ENCODE peak calls at places on chromosomes 12 and 14, in nine cellular contexts. E is NCI-H1417, M is GM23248, W is GOT3, H is astrocyte of the spinal cord, I is adipocyte, Y is hepatocyte, S is NCI-H2081, R is left lobe of liver. P is an unnamed sample.
A peak's percentile ranks its signal among the peaks of the same experiment; 100 is the strongest.

GRCh38 chr12:21677622-21678277 is 20.1 kb upstream of the LDHB start:
- DNase-seq in E (no peak), M (no peak), W (no peak), H (no peak), I (no peak), Y (no peak), S (no peak), R (no peak), P (no peak)

GRCh38 chr14:103541944-103542544 is 13.0 kb downstream of the TRMT61A start:
- DNase-seq in E (no peak), M (no peak), W (no peak), H (no peak), I (no peak), Y (no peak), S (no peak), R (no peak), P (no peak)

GRCh38 chr14:58572092-58572853 is 65.5 kb upstream of the DACT1 start:
- DNase-seq in E (no peak), M (peak; percentile 82), W (no peak), H (peak; percentile 44), I (peak; percentile 64), Y (peak; percentile 61), S (no peak), R (no peak), P (peak; percentile 39)

GRCh38 chr12:121762269-121762668 is 31.2 kb downstream of the RHOF start:
- DNase-seq in E (no peak), M (no peak), W (no peak), H (no peak), I (no peak), Y (no peak), S (no peak), R (no peak), P (peak; percentile 49)

GRCh38 chr12:100706029-100706428 is 88.5 kb upstream of the ANO4 start:
- DNase-seq in E (peak; percentile 95), M (peak; percentile 99), W (peak; percentile 6), H (peak; percentile 78), I (peak; percentile 66), Y (peak; percentile 21), S (peak; percentile 85), R (no peak), P (peak; percentile 21)

GRCh38 chr14:90487031-90487430 is 90.2 kb downstream of the CALM1 start:
- DNase-seq in E (peak; percentile 40), M (no peak), W (no peak), H (no peak), I (no peak), Y (no peak), S (peak; percentile 92), R (no peak), P (peak; percentile 6)

GRCh38 chr14:24058951-24059475 is 7.2 kb downstream of the CARMIL3 start:
- DNase-seq in E (no peak), M (no peak), W (no peak), H (no peak), I (no peak), Y (no peak), S (no peak), R (peak; percentile 45), P (no peak)

GRCh38 chr14:45610303-45610702 is 357.3 kb upstream of the MIS18BP1 start:
- DNase-seq in E (peak; percentile 61), M (peak; percentile 27), W (no peak), H (peak; percentile 26), I (peak; percentile 0), Y (peak; percentile 47), S (peak; percentile 23), R (no peak), P (peak; percentile 29)

GRCh38 chr12:49665384-49665783 is 41.8 kb downstream of the FMNL3 start:
- DNase-seq in E (no peak), M (no peak), W (no peak), H (peak; percentile 70), I (no peak), Y (no peak), S (no peak), R (no peak), P (no peak)

GRCh38 chr14:105860615-105861580 is 334.5 kb downstream of the TMEM121 start:
- DNase-seq in E (no peak), M (no peak), W (no peak), H (no peak), I (no peak), Y (no peak), S (no peak), R (peak; percentile 31), P (no peak)

P was measured in cardiac fibroblast.